ENCODE peak calls at places on chromosomes 7 and 10, in six cellular contexts. S is HCT116, R is GM12878, L is HepG2, N is K562, T is H1. Y is an unnamed sample.

GRCh38 chr10:46541735-46542566 is 14.5 kb downstream of the GPRIN2 start:
- DNase-seq in T (no peak), N (no peak), L (no peak), S (no peak), R (no peak), Y (peak)

GRCh38 chr10:17662193-17663138 is 18.5 kb downstream of the STAM start:
- DNase-seq in S (no peak), L (no peak), R (no peak), N (no peak), T (no peak), Y (no peak)

GRCh38 chr7:151056286-151057037 is 1.2 kb downstream of the CDK5 start:
- DNase-seq in T (no peak), L (no peak), N (peak), R (no peak), S (no peak), Y (peak)

GRCh38 chr10:22783807-22784206 is 69.4 kb upstream of the PIP4K2A start:
- DNase-seq in S (no peak), R (no peak), N (no peak), L (no peak), T (no peak), Y (no peak)

GRCh38 chr10:125038637-125039036 is 96.7 kb downstream of the ZRANB1 start:
- DNase-seq in T (no peak), S (peak), N (no peak), R (no peak), L (peak), Y (peak)

GRCh38 chr7:132544999-132545398 is 31.3 kb downstream of the PLXNA4 start:
- DNase-seq in R (no peak), S (no peak), L (no peak), N (no peak), T (no peak), Y (no peak)

GRCh38 chr7:105224884-105225651 is 163.7 kb downstream of the SRPK2 start:
- DNase-seq in L (no peak), T (no peak), N (no peak), S (peak), R (peak), Y (no peak)

GRCh38 chr10:59585046-59585700 is 124.5 kb downstream of the SLC16A9 start:
- DNase-seq in N (no peak), T (no peak), S (no peak), L (no peak), R (no peak), Y (no peak)

GRCh38 chr7:99004781-99005500 is 126.6 kb downstream of the TRRAP start:
- DNase-seq in S (no peak), T (no peak), N (no peak), L (no peak), R (no peak), Y (no peak)

GRCh38 chr10:132136689-132137088 is 50.1 kb upstream of the DPYSL4 start:
- DNase-seq in R (no peak), T (no peak), N (no peak), S (no peak), L (no peak), Y (no peak)

GRCh38 chr7:99002146-99002826 is 124.0 kb downstream of the TRRAP start:
- DNase-seq in N (no peak), R (no peak), L (no peak), T (no peak), S (no peak), Y (no peak)

GRCh38 chr7:91396-92158 is 100.8 kb upstream of the FAM20C start:
- DNase-seq in T (peak), N (no peak), R (no peak), L (no peak), S (no peak), Y (no peak)

GRCh38 chr7:94251-94801 is 98.0 kb upstream of the FAM20C start:
- DNase-seq in R (no peak), L (no peak), S (no peak), T (no peak), N (no peak), Y (no peak)

GRCh38 chr7:90111-91063 is 102.0 kb upstream of the FAM20C start:
- DNase-seq in N (no peak), S (no peak), R (no peak), T (peak), L (no peak), Y (no peak)

GRCh38 chr7:92888-93672 is 99.3 kb upstream of the FAM20C start:
- DNase-seq in S (no peak), R (no peak), N (no peak), L (no peak), T (no peak), Y (no peak)

DNA sequence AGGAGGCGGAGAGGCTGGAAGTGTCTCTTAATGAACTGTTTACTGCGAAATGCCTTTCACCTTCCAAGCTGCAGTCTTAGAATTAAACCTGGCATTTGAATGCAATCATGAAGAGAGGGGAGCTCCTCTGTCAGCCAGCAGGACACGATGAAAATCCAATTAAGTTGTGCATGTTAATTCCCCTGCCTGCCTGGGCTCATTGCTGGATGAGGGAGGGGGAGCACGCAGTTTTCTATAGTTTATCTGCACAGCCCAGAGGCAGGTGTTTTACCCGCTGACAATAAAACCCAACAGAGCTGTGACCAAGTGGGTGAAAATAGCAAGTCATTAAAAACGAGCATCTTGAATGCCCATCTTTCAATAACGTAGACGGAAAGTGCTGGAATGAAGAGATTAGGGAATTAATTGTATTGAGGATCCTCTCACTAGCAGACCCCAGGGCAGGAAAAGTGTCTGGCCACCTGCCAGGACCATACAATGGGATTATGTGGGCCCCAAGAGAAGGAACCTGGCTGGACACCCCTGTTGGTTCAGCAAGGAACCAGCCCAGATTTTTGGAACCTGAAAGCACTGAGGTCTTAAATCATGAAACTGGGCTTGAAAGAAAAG is 100.1 kb upstream of the FAM20C start:
- DNase-seq in N (no peak), T (peak), S (no peak), L (no peak), R (no peak), Y (no peak)
- TF ChIP-seq ATF3 in N (no peak), T (no peak), S (no peak), L (no peak), R (no peak), Y (no peak)

GRCh38 chr7:101099969-101100781 is 14.9 kb downstream of the TRIM56 start:
- DNase-seq in T (peak), R (no peak), L (peak), S (peak), N (peak), Y (peak)
- TF ChIP-seq SP1 in T (no peak), R (no peak), L (no peak), S (no peak), N (no peak), Y (no peak)

DNA sequence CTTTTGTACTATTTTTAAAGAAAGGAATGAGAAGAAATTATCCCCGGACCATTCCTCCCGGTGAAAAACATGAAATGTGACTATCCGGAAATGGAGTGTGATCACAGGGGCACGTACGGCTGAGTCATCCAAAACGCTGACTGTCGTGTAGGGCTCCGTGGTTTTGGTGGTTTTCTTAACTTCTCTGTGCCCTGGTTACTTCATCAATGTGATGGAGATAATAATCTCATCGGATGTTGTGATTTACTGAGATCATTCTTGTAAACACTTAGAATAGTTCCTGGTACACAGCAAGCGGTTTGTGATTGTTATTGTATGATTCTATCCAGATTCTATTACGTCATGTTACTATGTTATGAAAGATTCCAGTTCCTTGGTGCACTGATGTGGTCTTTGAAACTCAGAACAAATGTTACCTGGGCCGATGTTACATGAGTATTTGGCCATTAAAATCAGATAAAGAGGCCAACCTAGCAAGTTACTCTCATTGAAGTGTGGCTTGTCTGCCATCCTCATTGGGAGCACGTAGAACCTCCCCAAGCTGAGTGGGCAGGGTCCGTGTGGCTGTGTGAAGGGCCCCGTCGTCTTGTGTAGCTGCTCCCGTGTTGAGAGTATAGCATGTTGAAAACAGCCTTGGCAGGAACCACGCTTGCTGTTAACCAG is 99.5 kb downstream of the CAMK1D start:
- DNase-seq in R (peak), N (no peak), T (no peak), L (no peak), S (peak), Y (no peak)
- TF ChIP-seq ATF3 in R (no peak), N (no peak), T (no peak), L (no peak), S (no peak), Y (no peak)

DNA sequence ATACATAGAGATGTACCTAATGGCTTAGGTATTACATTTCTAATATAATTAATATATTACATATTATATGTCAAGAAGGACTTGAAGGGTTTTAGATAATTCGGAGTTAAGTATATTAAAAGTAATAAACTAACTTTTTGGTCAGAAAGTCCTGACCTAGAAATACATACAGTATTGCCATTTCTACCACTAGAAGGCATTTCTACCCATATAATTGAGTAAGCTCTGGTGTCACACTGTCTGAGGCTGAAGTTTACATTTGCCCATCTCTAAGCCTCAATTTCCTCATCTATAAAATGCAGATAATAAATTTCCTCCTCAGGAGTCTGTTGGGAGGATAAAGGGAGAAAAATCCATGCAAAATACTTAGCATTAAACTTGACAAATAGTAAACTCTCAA is 7.1 kb downstream of the FKBP14 start:
- DNase-seq in R (no peak), L (no peak), S (no peak), N (no peak), T (no peak), Y (no peak)
- TF ChIP-seq SP1 in R (no peak), L (no peak), S (no peak), N (no peak), T (no peak), Y (no peak)

GRCh38 chr7:1873070-1873405 is 203.0 kb downstream of the ELFN1 start:
- DNase-seq in L (no peak), T (no peak), R (no peak), S (no peak), N (no peak), Y (no peak)

GRCh38 chr7:1873421-1873820 is 203.3 kb downstream of the ELFN1 start:
- DNase-seq in T (no peak), N (no peak), R (no peak), L (no peak), S (no peak), Y (no peak)

GRCh38 chr7:1874522-1875389 is 204.7 kb downstream of the ELFN1 start:
- DNase-seq in R (no peak), N (no peak), T (no peak), L (no peak), S (no peak), Y (no peak)

GRCh38 chr7:1873857-1874521 is 203.9 kb downstream of the ELFN1 start:
- DNase-seq in S (no peak), N (no peak), L (no peak), R (no peak), T (no peak), Y (no peak)

GRCh38 chr7:1872191-1873069 is 202.4 kb downstream of the ELFN1 start:
- DNase-seq in N (no peak), L (peak), S (no peak), R (no peak), T (no peak), Y (no peak)
- TF ChIP-seq ATF3 in N (no peak), L (no peak), S (no peak), R (no peak), T (no peak), Y (no peak)

Y was measured in WTC11.